ENCODE peak calls at places on chromosomes 11 and 22, in five cellular contexts. T is body of pancreas, D is GM23248, O is globus pallidus, N is A549. V is an unnamed sample.

GRCh38 chr22:49354516-49355205 is 473.0 kb downstream of the BRD1 start:
- DNase-seq in T (no peak), D (no peak), O (no peak), N (no peak), V (no peak)

GRCh38 chr22:50705851-50706351 is 32.1 kb upstream of the ACR start:
- DNase-seq in T (no peak), D (no peak), O (no peak), N (no peak), V (no peak)

GRCh38 chr11:131816046-131816445 is 445.6 kb downstream of the NTM start:
- DNase-seq in T (no peak), D (peak), O (no peak), N (no peak), V (peak)

GRCh38 chr11:62747475-62748160 is 6.3 kb downstream of the ZBTB3 start:
- DNase-seq in T (no peak), D (no peak), O (peak), N (no peak), V (no peak)

GRCh38 chr11:134098566-134099184 is 29.8 kb downstream of the JAM3 start:
- DNase-seq in T (peak), D (no peak), O (no peak), N (peak), V (peak)

GRCh38 chr22:37011472-37011871 is 7.8 kb downstream of the TST start:
- DNase-seq in T (no peak), D (no peak), O (no peak), N (no peak), V (no peak)

GRCh38 chr11:126352934-126353801 is 2.3 kb upstream of the ST3GAL4 start:
- DNase-seq in T (no peak), D (peak), O (no peak), N (peak), V (no peak)

GRCh38 chr22:42347281-42347824 is 76.9 kb upstream of the TCF20 start:
- DNase-seq in T (no peak), D (no peak), O (no peak), N (no peak), V (no peak)

GRCh38 chr11:57269580-57270021 is 32.6 kb upstream of the APLNR start:
- DNase-seq in T (no peak), D (no peak), O (no peak), N (no peak), V (no peak)

GRCh38 chr11:1766719-1767398 is 3.1 kb upstream of the CTSD start:
- DNase-seq in T (peak), D (no peak), O (no peak), N (no peak), V (no peak)

GRCh38 chr11:67384851-67385366 is 6.9 kb upstream of the RAD9A start:
- DNase-seq in T (peak), D (peak), O (peak), N (peak), V (no peak)

GRCh38 chr11:125348141-125348651 is 147.9 kb downstream of the FEZ1 start:
- DNase-seq in T (no peak), D (no peak), O (no peak), N (no peak), V (no peak)

GRCh38 chr11:47248304-47248663 is 330 bp downstream of the ACP2 start:
- DNase-seq in T (no peak), D (peak), O (no peak), N (no peak), V (no peak)

GRCh38 chr22:36144886-36145541 is 15.5 kb downstream of the APOL3 start:
- DNase-seq in T (peak), D (peak), O (peak), N (peak), V (peak)

GRCh38 chr11:116510886-116511650 is 261.7 kb downstream of the BUD13 start:
- DNase-seq in T (no peak), D (no peak), O (no peak), N (no peak), V (no peak)

GRCh38 chr11:62221498-62221897 is 13.0 kb downstream of the SCGB2A1 start:
- DNase-seq in T (no peak), D (no peak), O (no peak), N (no peak), V (no peak)

GRCh38 chr22:40580631-40581030 is 55.9 kb downstream of the MRTFA start:
- DNase-seq in T (no peak), D (no peak), O (no peak), N (no peak), V (no peak)

GRCh38 chr11:47861762-47862161 is 13.6 kb upstream of the NUP160 start:
- DNase-seq in T (peak), D (peak), O (no peak), N (peak), V (no peak)

GRCh38 chr11:19996591-19996990 is 163.7 kb downstream of the DBX1 start:
- DNase-seq in T (no peak), D (no peak), O (no peak), N (no peak), V (no peak)

GRCh38 chr11:69370984-69371709 is 77.2 kb downstream of the MYEOV start:
- DNase-seq in T (no peak), D (no peak), O (no peak), N (no peak), V (no peak)

GRCh38 chr11:112248216-112248615 is 12.4 kb downstream of the PLET1 start:
- DNase-seq in T (no peak), D (peak), O (no peak), N (no peak), V (no peak)

GRCh38 chr11:30445056-30445455 is 122.2 kb downstream of the ARL14EP start:
- DNase-seq in T (no peak), D (no peak), O (no peak), N (no peak), V (peak)

GRCh38 chr11:47033439-47033838 is 96.9 kb downstream of the CSTPP1 start:
- DNase-seq in T (no peak), D (peak), O (no peak), N (no peak), V (no peak)

GRCh38 chr22:38352436-38352835 is 35.2 kb upstream of the CSNK1E start:
- DNase-seq in T (no peak), D (no peak), O (no peak), N (no peak), V (no peak)

GRCh38 chr11:38005597-38005996 is 1407.6 kb upstream of the RAG2 start:
- DNase-seq in T (no peak), D (no peak), O (no peak), N (no peak), V (no peak)

V was measured in hepatocyte.